ENCODE peak calls at places on chromosomes 2 and 18, in six cellular contexts. Z, S, L, X, T and K are unnamed samples. For H3K4me1, the result is how much of the 10 kb centered on the place peaks cover.

GRCh38 chr2:172770887-172771286 is 35.2 kb downstream of the RAPGEF4 start:
- DNase-seq in T (no peak), L (no peak), S (no peak), Z (no peak), X (no peak), K (no peak)

GRCh38 chr2:183060500-183061231 is 17.9 kb upstream of the DUSP19 start:
- DNase-seq in S (no peak), X (no peak), Z (no peak), T (no peak), L (no peak), K (no peak)

GRCh38 chr18:6605115-6605869 is 124.2 kb upstream of the ARHGAP28 start:
- DNase-seq in S (no peak), Z (no peak), X (peak), T (no peak), L (no peak), K (no peak)

GRCh38 chr2:128196026-128196822 is 105.2 kb downstream of the UGGT1 start:
- DNase-seq in X (no peak), T (no peak), L (no peak), Z (no peak), S (no peak), K (no peak)

GRCh38 chr18:69935319-69936190 is 12.1 kb downstream of the CD226 start:
- DNase-seq in L (peak), Z (no peak), S (no peak), T (peak), X (no peak), K (no peak)

GRCh38 chr2:28681216-28681981 is 70.2 kb upstream of the PPP1CB start:
- DNase-seq in X (peak), Z (no peak), L (no peak), T (peak), S (no peak), K (peak)

GRCh38 chr2:132815522-132815921 is 145.5 kb upstream of the LYPD1 start:
- DNase-seq in Z (no peak), L (no peak), X (peak), S (no peak), T (no peak), K (peak)

GRCh38 chr2:222959358-222959757 is 92.6 kb upstream of the KCNE4 start:
- DNase-seq in X (peak), S (no peak), Z (no peak), T (no peak), L (no peak), K (peak)

GRCh38 chr2:9909106-9909505 is 42.4 kb upstream of the GRHL1 start:
- DNase-seq in L (no peak), T (no peak), S (no peak), Z (no peak), X (peak), K (no peak)

GRCh38 chr2:192534076-192534475 is 339.3 kb upstream of the TMEFF2 start:
- DNase-seq in L (no peak), Z (no peak), T (no peak), S (no peak), X (peak), K (peak)

GRCh38 chr2:196927318-196928225 is 1.1 kb upstream of the PGAP1 start:
- DNase-seq in X (peak), S (no peak), Z (peak), T (no peak), L (no peak), K (peak)

GRCh38 chr2:108922141-108922915 is 66.7 kb downstream of the EDAR start:
- DNase-seq in Z (no peak), T (no peak), L (no peak), S (no peak), X (peak), K (peak)

GRCh38 chr2:28717339-28717758 is 34.3 kb upstream of the PPP1CB start:
- DNase-seq in S (peak), L (no peak), X (peak), T (no peak), Z (peak), K (peak)

GRCh38 chr18:64993695-64994094 is 757.1 kb upstream of the CDH7 start:
- DNase-seq in L (no peak), Z (no peak), X (no peak), S (no peak), T (no peak), K (no peak)

GRCh38 chr2:121346886-121347285 is 61.9 kb upstream of the TFCP2L1 start:
- DNase-seq in Z (no peak), L (no peak), S (no peak), X (no peak), T (no peak), K (peak)

GRCh38 chr18:6775702-6776101 is 46.2 kb downstream of the ARHGAP28 start:
- DNase-seq in L (no peak), T (no peak), Z (no peak), X (no peak), S (no peak), K (no peak)

GRCh38 chr18:76847926-76848325 is 25.6 kb downstream of the ZNF236 start:
- DNase-seq in L (no peak), T (no peak), Z (no peak), X (no peak), S (no peak), K (no peak)

GRCh38 chr2:1625281-1626001 is 118.9 kb downstream of the PXDN start:
- DNase-seq in S (no peak), T (no peak), L (peak), X (peak), Z (no peak), K (peak)

GRCh38 chr2:111523009-111523408 is 361.0 kb downstream of the ANAPC1 start:
- DNase-seq in S (peak), X (no peak), L (no peak), Z (no peak), T (no peak), K (no peak)

GRCh38 chr18:55328301-55328700 is 259.7 kb downstream of the TCF4 start:
- DNase-seq in X (peak), S (no peak), Z (no peak), L (no peak), T (no peak), K (peak)

GRCh38 chr2:227870710-227871374 is 589 bp upstream of the DAW1 start:
- DNase-seq in L (no peak), S (no peak), X (peak), Z (no peak), T (no peak), K (peak)

GRCh38 chr18:61949946-61950345 is 57.1 kb upstream of the RNF152 start:
- DNase-seq in S (no peak), X (peak), Z (no peak), T (no peak), L (no peak), K (peak)

GRCh38 chr18:57301573-57302230 is 50.7 kb upstream of the ST8SIA3 start:
- DNase-seq in L (peak), T (no peak), S (no peak), Z (no peak), X (no peak), K (no peak)

GRCh38 chr2:167144179-167144898 is 256.1 kb downstream of the XIRP2 start:
- DNase-seq in L (no peak), T (no peak), S (no peak), X (peak), Z (no peak), K (peak)

GRCh38 chr2:55000335-55000734 is 49.9 kb downstream of the RTN4 start:
- DNase-seq in S (no peak), Z (no peak), T (no peak), L (no peak), X (no peak), K (no peak)

GRCh38 chr2:25377822-25378421 is 36.2 kb upstream of the DNMT3A start:
- DNase-seq in S (no peak), L (no peak), Z (no peak), X (no peak), T (no peak), K (no peak)

GRCh38 chr18:5058768-5059539 is 138.1 kb downstream of the AKAIN1 start:
- DNase-seq in T (no peak), L (no peak), X (no peak), Z (no peak), S (no peak), K (no peak)

GRCh38 chr2:29143657-29144056 is 28.4 kb downstream of the CLIP4 start:
- DNase-seq in X (no peak), T (no peak), Z (no peak), S (no peak), L (no peak), K (no peak)

GRCh38 chr2:68716948-68717661 is 17.5 kb upstream of the ARHGAP25 start:
- DNase-seq in S (no peak), X (no peak), L (no peak), T (no peak), Z (no peak), K (no peak)

GRCh38 chr18:58221060-58221725 is 177.2 kb downstream of the NEDD4L start:
- DNase-seq in S (no peak), X (peak), Z (peak), T (no peak), L (no peak), K (peak)

GRCh38 chr2:52955079-52955478 is 812.5 kb upstream of the CHAC2 start:
- DNase-seq in L (no peak), X (no peak), Z (no peak), T (no peak), S (no peak), K (no peak)

GRCh38 chr18:50240083-50240563 is 26.2 kb downstream of the CFAP53 start:
- DNase-seq in L (no peak), X (no peak), T (no peak), Z (no peak), S (no peak), K (peak)

GRCh38 chr2:4358855-4359254 is 655.5 kb downstream of the DCDC2C start:
- DNase-seq in X (no peak), S (no peak), Z (no peak), L (no peak), T (no peak), K (no peak)

GRCh38 chr2:132977812-132978529 is 308.0 kb upstream of the LYPD1 start:
- DNase-seq in X (peak), L (no peak), T (no peak), S (no peak), Z (no peak), K (peak)

GRCh38 chr2:126571403-126571802 is 84.6 kb upstream of the GYPC start:
- DNase-seq in T (no peak), X (no peak), S (no peak), Z (no peak), L (no peak), K (no peak)

GRCh38 chr2:197369228-197369945 is 58.8 kb upstream of the ANKRD44 start:
- DNase-seq in Z (no peak), S (no peak), L (no peak), T (no peak), X (peak), K (no peak)

GRCh38 chr2:75018162-75018561 is 59.7 kb downstream of the POLE4 start:
- DNase-seq in T (no peak), Z (no peak), S (no peak), X (no peak), L (no peak), K (no peak)

GRCh38 chr2:100960688-100961087 is 41.4 kb upstream of the RPL31 start:
- DNase-seq in L (no peak), X (no peak), S (no peak), T (no peak), Z (no peak), K (no peak)

GRCh38 chr2:100959225-100959880 is 42.7 kb upstream of the RPL31 start:
- DNase-seq in L (no peak), T (no peak), X (no peak), S (no peak), Z (no peak), K (peak)

GRCh38 chr2:100955226-100955625 is 46.9 kb upstream of the RPL31 start:
- DNase-seq in S (no peak), L (no peak), X (no peak), T (no peak), Z (no peak), K (no peak)

GRCh38 chr2:100956081-100956480 is 46.0 kb upstream of the RPL31 start:
- DNase-seq in Z (no peak), T (no peak), L (no peak), S (no peak), X (no peak), K (no peak)

GRCh38 chr2:100957971-100958653 is 44.0 kb upstream of the RPL31 start:
- DNase-seq in Z (peak), L (no peak), T (no peak), S (no peak), X (peak), K (no peak)
- H3K4me1 ChIP-seq in Z (under half), L (under half), T (under half), S (under half), X (under half), K (under half)

GRCh38 chr18:9716780-9717563 is 8.9 kb downstream of the RAB31 start:
- DNase-seq in Z (no peak), T (no peak), S (no peak), X (no peak), L (no peak), K (no peak)
- H3K4me1 ChIP-seq in Z (under half), T (under half), S (under half), X (under half), L (under half), K (under half)

GRCh38 chr2:16615687-16616615 is 49.7 kb downstream of the CYRIA start:
- DNase-seq in T (no peak), Z (no peak), S (peak), L (no peak), X (no peak), K (no peak)
- H3K4me1 ChIP-seq in T (under half), Z (under half), S (under half), L (under half), X (under half), K (under half)

GRCh38 chr18:48333563-48333962 is 75.6 kb downstream of the ZBTB7C start:
- DNase-seq in Z (peak), X (no peak), T (no peak), L (no peak), S (no peak), K (no peak)

GRCh38 chr18:48337053-48337452 is 72.1 kb downstream of the ZBTB7C start:
- DNase-seq in Z (no peak), S (no peak), T (no peak), L (no peak), X (no peak), K (no peak)

GRCh38 chr18:48335829-48336228 is 73.4 kb downstream of the ZBTB7C start:
- DNase-seq in Z (no peak), S (no peak), T (no peak), L (no peak), X (no peak), K (no peak)

GRCh38 chr18:48336332-48336731 is 72.9 kb downstream of the ZBTB7C start:
- DNase-seq in L (no peak), T (no peak), X (no peak), Z (no peak), S (no peak), K (no peak)

GRCh38 chr18:48334845-48335244 is 74.3 kb downstream of the ZBTB7C start:
- DNase-seq in L (no peak), T (no peak), S (no peak), X (no peak), Z (no peak), K (no peak)
- H3K4me1 ChIP-seq in L (under half), T (under half), S (under half), X (under half), Z (half or more), K (under half)

GRCh38 chr2:71463342-71463654 is 9.9 kb downstream of the DYSF start:
- DNase-seq in T (no peak), Z (no peak), S (no peak), L (no peak), X (no peak), K (no peak)
- H3K4me1 ChIP-seq in T (under half), Z (under half), S (under half), L (under half), X (under half), K (under half)

GRCh38 chr2:14422426-14422825 is 210.1 kb upstream of the LRATD1 start:
- DNase-seq in S (no peak), Z (no peak), T (no peak), X (no peak), L (no peak), K (peak)

GRCh38 chr2:14423145-14423906 is 209.2 kb upstream of the LRATD1 start:
- DNase-seq in X (no peak), Z (no peak), T (no peak), S (no peak), L (no peak), K (no peak)

GRCh38 chr2:14418110-14418509 is 214.4 kb upstream of the LRATD1 start:
- DNase-seq in Z (no peak), T (no peak), L (no peak), S (no peak), X (no peak), K (no peak)

GRCh38 chr2:14420851-14421250 is 211.7 kb upstream of the LRATD1 start:
- DNase-seq in L (no peak), T (no peak), Z (no peak), S (no peak), X (peak), K (peak)

DNA sequence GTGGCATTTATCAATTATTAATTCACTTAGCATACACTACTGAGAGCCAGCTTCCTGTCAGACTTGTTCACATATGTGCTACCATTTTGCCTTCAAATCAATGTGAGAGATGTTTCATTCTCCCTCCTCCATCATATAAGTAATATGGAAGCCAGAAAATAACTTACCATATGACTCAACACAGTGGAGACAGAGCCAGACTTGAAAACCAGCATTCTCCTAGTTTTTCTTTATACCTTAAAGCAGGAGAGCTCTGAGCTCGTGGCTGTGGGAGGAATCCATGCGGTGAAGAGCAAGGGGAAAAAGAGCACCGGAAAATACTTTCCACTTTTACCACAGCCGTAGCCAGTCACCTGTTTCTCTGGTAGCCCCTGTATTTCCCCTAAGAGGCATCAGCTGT is 214.9 kb upstream of the LRATD1 start:
- DNase-seq in Z (no peak), X (no peak), T (no peak), S (no peak), L (no peak), K (peak)
- H3K4me1 ChIP-seq in Z (under half), X (under half), T (under half), S (under half), L (under half), K (under half)

GRCh38 chr2:134371041-134371440 is 117.2 kb downstream of the MGAT5 start:
- DNase-seq in Z (no peak), S (no peak), T (no peak), L (no peak), X (no peak), K (peak)
- H3K4me1 ChIP-seq in Z (under half), S (under half), T (under half), L (under half), X (under half), K (under half)